ENCODE peak calls at places on chromosomes 11 and 22, in four cellular contexts. One of them, this sample, is unnamed.

GRCh38 chr22:49789289-49790141 is 38.2 kb downstream of the BRD1 start:
- DNase-seq in lower lobe of right lung: peak; percentile 67
- DNase-seq in WERI-Rb-1: no peak
- DNase-seq in tibial artery: peak; percentile 57
- DNase-seq in this sample: no peak

GRCh38 chr22:19831016-19831415 is 23.7 kb downstream of the GNB1L start:
- DNase-seq in lower lobe of right lung: no peak
- DNase-seq in tibial artery: no peak
- DNase-seq in WERI-Rb-1: no peak
- DNase-seq in this sample: no peak

GRCh38 chr11:36744375-36745168 is 146.5 kb upstream of the RAG2 start:
- DNase-seq in tibial artery: peak; percentile 80
- DNase-seq in lower lobe of right lung: peak; percentile 79
- DNase-seq in WERI-Rb-1: peak; percentile 85
- DNase-seq in this sample: no peak

GRCh38 chr22:36510384-36510783 is 3.5 kb upstream of the FOXRED2 start:
- DNase-seq in WERI-Rb-1: no peak
- DNase-seq in tibial artery: no peak
- DNase-seq in lower lobe of right lung: no peak
- DNase-seq in this sample: peak; percentile 68

GRCh38 chr11:44828296-44828695 is 101.5 kb downstream of the TSPAN18 start:
- DNase-seq in WERI-Rb-1: no peak
- DNase-seq in tibial artery: no peak
- DNase-seq in lower lobe of right lung: no peak
- DNase-seq in this sample: no peak

GRCh38 chr22:46150615-46151423 is 493 bp downstream of the PPARA start:
- DNase-seq in lower lobe of right lung: peak; percentile 62
- DNase-seq in WERI-Rb-1: peak; percentile 41
- DNase-seq in tibial artery: no peak
- DNase-seq in this sample: peak; percentile 92

GRCh38 chr11:36240746-36241295 is 48.4 kb downstream of the COMMD9 start:
- DNase-seq in WERI-Rb-1: no peak
- DNase-seq in lower lobe of right lung: no peak
- DNase-seq in tibial artery: no peak
- DNase-seq in this sample: no peak

GRCh38 chr11:77871855-77872254 is 50.9 kb downstream of the AAMDC start:
- DNase-seq in tibial artery: no peak
- DNase-seq in lower lobe of right lung: no peak
- DNase-seq in WERI-Rb-1: no peak
- DNase-seq in this sample: no peak

GRCh38 chr11:8192016-8192895 is 23.4 kb upstream of the RIC3 start:
- DNase-seq in lower lobe of right lung: peak; percentile 61
- DNase-seq in tibial artery: peak; percentile 65
- DNase-seq in WERI-Rb-1: peak; percentile 79
- DNase-seq in this sample: peak; percentile 61

GRCh38 chr11:81869337-81870065 is 864.2 kb downstream of the FAM181B start:
- DNase-seq in WERI-Rb-1: no peak
- DNase-seq in tibial artery: no peak
- DNase-seq in lower lobe of right lung: no peak
- DNase-seq in this sample: peak; percentile 41

GRCh38 chr22:41517172-41518047 is 26.9 kb downstream of the POLR3H start:
- DNase-seq in lower lobe of right lung: no peak
- DNase-seq in WERI-Rb-1: peak; percentile 69
- DNase-seq in tibial artery: peak; percentile 72
- DNase-seq in this sample: no peak

GRCh38 chr22:45502215-45503070 is at the start of gene FBLN1:
- DNase-seq in lower lobe of right lung: peak; percentile 41
- DNase-seq in WERI-Rb-1: peak; percentile 73
- DNase-seq in tibial artery: no peak
- DNase-seq in this sample: peak; percentile 91

GRCh38 chr11:117535201-117535869 is 207.7 kb downstream of the CEP164 start:
- DNase-seq in tibial artery: peak; percentile 55
- DNase-seq in lower lobe of right lung: peak; percentile 56
- DNase-seq in WERI-Rb-1: no peak
- DNase-seq in this sample: no peak

GRCh38 chr11:102497061-102497460 is 33.5 kb downstream of the MMP7 start:
- DNase-seq in WERI-Rb-1: no peak
- DNase-seq in tibial artery: no peak
- DNase-seq in lower lobe of right lung: no peak
- DNase-seq in this sample: no peak

GRCh38 chr11:66480116-66480938 is at the start of gene DPP3:
- DNase-seq in lower lobe of right lung: peak; percentile 98
- DNase-seq in tibial artery: peak; percentile 96
- DNase-seq in WERI-Rb-1: peak; percentile 97
- DNase-seq in this sample: peak; percentile 98

GRCh38 chr11:84865257-84865656 is 761.9 kb downstream of the DLG2 start:
- DNase-seq in tibial artery: no peak
- DNase-seq in lower lobe of right lung: no peak
- DNase-seq in WERI-Rb-1: no peak
- DNase-seq in this sample: no peak

GRCh38 chr11:74325649-74326645 is 14.5 kb upstream of the P4HA3 start:
- DNase-seq in lower lobe of right lung: peak; percentile 74
- DNase-seq in tibial artery: peak; percentile 96
- DNase-seq in WERI-Rb-1: peak; percentile 53
- DNase-seq in this sample: peak; percentile 89

GRCh38 chr11:92810423-92810822 is 159.0 kb upstream of the MTNR1B start:
- DNase-seq in WERI-Rb-1: no peak
- DNase-seq in lower lobe of right lung: no peak
- DNase-seq in tibial artery: no peak
- DNase-seq in this sample: no peak

GRCh38 chr11:71249301-71249700 is 3.1 kb downstream of the SHANK2 start:
- DNase-seq in WERI-Rb-1: no peak
- DNase-seq in lower lobe of right lung: no peak
- DNase-seq in tibial artery: no peak
- DNase-seq in this sample: no peak
- H3K4me3 ChIP-seq in WERI-Rb-1: no peak overlapping the region
- H3K4me3 ChIP-seq in lower lobe of right lung: no peak overlapping the region
- H3K4me3 ChIP-seq in tibial artery: no peak overlapping the region
- H3K4me3 ChIP-seq in this sample: no peak overlapping the region

GRCh38 chr11:69076129-69076791 is 27.5 kb downstream of the TPCN2 start:
- DNase-seq in WERI-Rb-1: no peak
- DNase-seq in lower lobe of right lung: no peak
- DNase-seq in tibial artery: no peak
- DNase-seq in this sample: peak; percentile 51
- H3K4me3 ChIP-seq in WERI-Rb-1: no peak overlapping the region
- H3K4me3 ChIP-seq in lower lobe of right lung: no peak overlapping the region
- H3K4me3 ChIP-seq in tibial artery: no peak overlapping the region
- H3K4me3 ChIP-seq in this sample: no peak overlapping the region

DNA sequence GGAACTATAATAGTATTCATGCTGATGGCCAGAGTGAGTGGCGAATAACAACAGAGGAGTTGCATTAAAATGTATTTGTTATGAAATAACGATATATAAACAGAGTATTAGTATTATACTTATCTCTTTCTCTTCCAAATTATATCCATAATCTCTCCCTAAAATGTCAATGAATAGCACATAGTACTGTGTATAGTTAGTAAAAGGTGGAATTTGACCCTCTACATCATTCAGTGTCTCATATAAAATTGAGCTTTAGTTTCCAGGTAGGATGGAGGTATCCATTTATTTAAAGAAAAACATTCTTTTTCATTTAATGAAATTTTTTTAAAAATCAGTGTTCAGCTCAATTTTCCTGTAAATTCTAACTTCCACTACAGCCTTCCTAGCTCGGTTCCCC is 34.4 kb upstream of the TECTA start:
- DNase-seq in WERI-Rb-1: no peak
- DNase-seq in tibial artery: no peak
- DNase-seq in lower lobe of right lung: no peak
- DNase-seq in this sample: no peak
- H3K4me3 ChIP-seq in WERI-Rb-1: no peak overlapping the region
- H3K4me3 ChIP-seq in tibial artery: no peak overlapping the region
- H3K4me3 ChIP-seq in lower lobe of right lung: no peak overlapping the region
- H3K4me3 ChIP-seq in this sample: no peak overlapping the region

GRCh38 chr11:64208796-64209562 is 2.5 kb downstream of the FERMT3 start:
- DNase-seq in WERI-Rb-1: no peak
- DNase-seq in lower lobe of right lung: no peak
- DNase-seq in tibial artery: no peak
- DNase-seq in this sample: peak; percentile 59

GRCh38 chr11:64209563-64209843 is 3.0 kb downstream of the FERMT3 start:
- DNase-seq in WERI-Rb-1: no peak
- DNase-seq in lower lobe of right lung: no peak
- DNase-seq in tibial artery: peak; percentile 21
- DNase-seq in this sample: no peak

GRCh38 chr11:64207247-64208085 is 945 bp downstream of the FERMT3 start:
- DNase-seq in lower lobe of right lung: peak; percentile 79
- DNase-seq in WERI-Rb-1: no peak
- DNase-seq in tibial artery: peak; percentile 70
- DNase-seq in this sample: peak; percentile 87

GRCh38 chr11:64206457-64207246 is at the start of gene FERMT3:
- DNase-seq in lower lobe of right lung: peak; percentile 89
- DNase-seq in WERI-Rb-1: no peak
- DNase-seq in tibial artery: peak; percentile 71
- DNase-seq in this sample: peak; percentile 89

GRCh38 chr11:64208086-64208795 is 1.7 kb downstream of the FERMT3 start:
- DNase-seq in lower lobe of right lung: no peak
- DNase-seq in tibial artery: no peak
- DNase-seq in WERI-Rb-1: no peak
- DNase-seq in this sample: no peak
- H3K4me3 ChIP-seq in lower lobe of right lung: peak overlapping the region; percentile 64
- H3K4me3 ChIP-seq in tibial artery: peak overlapping the region; percentile 46
- H3K4me3 ChIP-seq in WERI-Rb-1: no peak overlapping the region
- H3K4me3 ChIP-seq in this sample: peak overlapping the region; percentile 54

GRCh38 chr11:133953571-133953970 is 3.2 kb downstream of the IGSF9B start:
- DNase-seq in lower lobe of right lung: no peak
- DNase-seq in WERI-Rb-1: no peak
- DNase-seq in tibial artery: no peak
- DNase-seq in this sample: no peak

GRCh38 chr11:133953999-133954398 is 2.8 kb downstream of the IGSF9B start:
- DNase-seq in tibial artery: peak; percentile 45
- DNase-seq in WERI-Rb-1: no peak
- DNase-seq in lower lobe of right lung: no peak
- DNase-seq in this sample: no peak

GRCh38 chr11:133950874-133951483 is 5.8 kb downstream of the IGSF9B start:
- DNase-seq in tibial artery: peak; percentile 43
- DNase-seq in WERI-Rb-1: peak; percentile 62
- DNase-seq in lower lobe of right lung: no peak
- DNase-seq in this sample: no peak

GRCh38 chr11:133951484-133952198 is 5.1 kb downstream of the IGSF9B start:
- DNase-seq in lower lobe of right lung: no peak
- DNase-seq in tibial artery: peak; percentile 59
- DNase-seq in WERI-Rb-1: peak; percentile 44
- DNase-seq in this sample: no peak

DNA sequence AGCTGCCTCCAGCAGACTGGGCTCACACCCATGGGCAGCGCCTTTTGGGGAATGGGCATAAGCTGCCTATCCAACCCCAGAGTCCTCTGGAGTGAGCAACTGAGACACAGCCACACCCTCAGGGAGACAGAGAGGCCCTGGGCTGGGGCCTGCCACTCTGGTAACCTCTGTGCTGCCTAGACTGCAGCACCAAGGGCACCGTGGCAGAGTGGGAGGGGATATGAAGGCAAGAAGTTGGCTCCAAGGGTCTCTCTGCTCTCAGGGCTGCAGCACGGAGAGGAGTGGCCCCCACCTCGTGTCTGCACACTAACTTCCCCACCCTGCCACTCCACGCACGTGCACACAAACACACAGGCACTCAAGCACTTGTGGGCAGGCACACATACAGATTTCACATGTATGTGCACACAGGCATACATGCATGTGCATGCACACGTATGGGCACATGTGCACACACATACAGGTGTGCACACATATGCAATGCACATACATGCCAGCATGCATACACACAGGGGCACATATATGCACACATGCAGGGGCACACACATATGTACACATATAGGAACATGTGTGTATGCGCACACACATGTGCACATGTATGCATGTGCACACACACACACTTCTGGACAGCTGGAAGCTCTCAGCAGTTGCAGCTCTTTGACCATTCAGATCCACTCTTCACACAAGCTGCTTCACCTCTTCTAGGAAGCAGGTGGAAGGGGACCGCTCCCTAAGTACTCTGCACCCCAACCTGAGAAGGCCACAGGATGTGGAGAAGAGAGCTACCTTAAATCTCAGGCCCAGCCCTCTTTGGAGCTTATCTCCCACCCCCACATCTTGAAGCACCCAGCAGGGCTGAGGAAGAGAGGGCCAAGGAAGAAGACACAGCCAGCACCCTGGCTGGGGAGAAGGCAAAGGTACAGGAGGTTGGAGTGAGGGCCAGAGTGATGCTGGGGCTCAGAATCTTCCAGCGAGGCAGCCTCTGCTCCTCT is 4.3 kb downstream of the IGSF9B start:
- DNase-seq in WERI-Rb-1: no peak
- DNase-seq in lower lobe of right lung: no peak
- DNase-seq in tibial artery: no peak
- DNase-seq in this sample: no peak
- H3K4me3 ChIP-seq in WERI-Rb-1: no peak overlapping the region
- H3K4me3 ChIP-seq in lower lobe of right lung: no peak overlapping the region
- H3K4me3 ChIP-seq in tibial artery: peak overlapping the region; percentile 52
- H3K4me3 ChIP-seq in this sample: no peak overlapping the region

DNA sequence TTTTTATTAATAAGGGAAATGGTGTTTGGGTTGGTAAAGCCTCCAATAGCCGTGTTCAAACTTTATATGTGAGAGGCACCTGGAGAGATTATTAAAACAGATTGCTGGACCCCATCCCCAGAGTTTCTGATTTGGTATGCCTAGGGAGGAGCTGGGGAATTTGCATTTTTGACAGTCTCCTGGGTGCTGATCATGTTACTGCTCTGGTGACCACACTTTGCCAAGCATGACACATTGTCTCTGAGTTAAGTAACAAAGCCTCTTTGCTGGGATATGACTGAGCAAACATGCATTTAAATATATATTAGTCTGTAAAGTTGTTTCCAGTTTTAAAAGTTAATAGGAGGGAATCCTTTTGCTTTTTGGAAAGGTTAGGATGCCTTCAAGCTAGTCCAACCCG is 140.4 kb downstream of the NAV2 start:
- DNase-seq in WERI-Rb-1: no peak
- DNase-seq in tibial artery: no peak
- DNase-seq in lower lobe of right lung: no peak
- DNase-seq in this sample: no peak
- H3K4me3 ChIP-seq in WERI-Rb-1: no peak overlapping the region
- H3K4me3 ChIP-seq in tibial artery: no peak overlapping the region
- H3K4me3 ChIP-seq in lower lobe of right lung: no peak overlapping the region
- H3K4me3 ChIP-seq in this sample: no peak overlapping the region

GRCh38 chr11:64229090-64229958 is 1.0 kb upstream of the DNAJC4 start:
- DNase-seq in WERI-Rb-1: no peak
- DNase-seq in lower lobe of right lung: no peak
- DNase-seq in tibial artery: no peak
- DNase-seq in this sample: peak; percentile 36
- H3K4me3 ChIP-seq in WERI-Rb-1: peak overlapping the region; percentile 72
- H3K4me3 ChIP-seq in lower lobe of right lung: peak overlapping the region; percentile 69
- H3K4me3 ChIP-seq in tibial artery: peak overlapping the region; percentile 82
- H3K4me3 ChIP-seq in this sample: peak overlapping the region; percentile 65

GRCh38 chr22:30542811-30543188 is 3.7 kb downstream of the SEC14L6 start:
- DNase-seq in tibial artery: no peak
- DNase-seq in lower lobe of right lung: no peak
- DNase-seq in WERI-Rb-1: no peak
- DNase-seq in this sample: no peak
- H3K4me3 ChIP-seq in tibial artery: peak overlapping the region; percentile 48
- H3K4me3 ChIP-seq in lower lobe of right lung: peak overlapping the region; percentile 51
- H3K4me3 ChIP-seq in WERI-Rb-1: no peak overlapping the region
- H3K4me3 ChIP-seq in this sample: peak overlapping the region; percentile 46